ENCODE peak calls at places on chromosomes 4 and X, in ten cellular contexts. Z is GM23248, C is mammary epithelial cell, V is PC-3, I is K562, G is astrocyte, R is HCT116, D is fibroblast of lung, P is PC-9, K is neural progenitor cell. H is an unnamed sample.

GRCh38 chr4:93764647-93765246 is 63.8 kb upstream of the ATOH1 start:
- DNase-seq in Z (peak; percentile 58), C (peak; percentile 26), V (peak; percentile 76), I (peak; percentile 47), G (peak; percentile 2), R (peak; percentile 40), D (peak; percentile 21), P (no peak), K (peak; percentile 55), H (peak; percentile 56)

GRCh38 chr4:95729596-95729995 is 110.3 kb upstream of the PDHA2 start:
- DNase-seq in Z (no peak), C (no peak), V (no peak), I (no peak), G (no peak), R (no peak), D (no peak), P (no peak), K (peak; percentile 16), H (no peak)

GRCh38 chrX:96407043-96407442 is 277.6 kb upstream of the DIAPH2 start:
- DNase-seq in Z (peak; percentile 55), C (no peak), V (peak; percentile 86), I (no peak), G (peak; percentile 11), R (no peak), D (peak; percentile 29), P (peak; percentile 82), K (peak; percentile 4), H (peak; percentile 57)

GRCh38 chr4:4559596-4559995 is 17.7 kb upstream of the STX18 start:
- DNase-seq in Z (peak; percentile 37), C (peak; percentile 57), V (peak; percentile 26), I (no peak), G (peak; percentile 72), R (no peak), D (peak; percentile 76), P (peak; percentile 88), K (no peak), H (no peak)

GRCh38 chr4:38865445-38865844 is 2.2 kb upstream of the FAM114A1 start:
- DNase-seq in Z (no peak), C (no peak), V (no peak), I (no peak), G (no peak), R (no peak), D (no peak), P (no peak), K (no peak), H (no peak)

GRCh38 chr4:87002682-87003043 is 67.9 kb downstream of the AFF1 start:
- DNase-seq in Z (no peak), C (no peak), V (no peak), I (no peak), G (no peak), R (no peak), D (no peak), P (no peak), K (peak; percentile 19), H (no peak)

GRCh38 chrX:78123190-78123589 is 16.3 kb downstream of the TAF9B start:
- DNase-seq in Z (peak; percentile 67), C (peak; percentile 79), V (peak; percentile 85), I (no peak), G (peak; percentile 64), R (no peak), D (peak; percentile 72), P (peak; percentile 65), K (no peak), H (no peak)

GRCh38 chrX:104668550-104668949 is 102.6 kb downstream of the IL1RAPL2 start:
- DNase-seq in Z (peak; percentile 4), C (peak; percentile 14), V (peak; percentile 57), I (peak; percentile 0), G (peak; percentile 26), R (no peak), D (peak; percentile 39), P (no peak), K (peak; percentile 14), H (no peak)

GRCh38 chrX:2965965-2966364 is 36.8 kb upstream of the ARSD start:
- DNase-seq in Z (no peak), C (no peak), V (no peak), I (no peak), G (no peak), R (no peak), D (no peak), P (no peak), K (no peak), H (no peak)

GRCh38 chrX:153831435-153832150 is 1.2 kb upstream of the PDZD4 start:
- DNase-seq in Z (no peak), C (no peak), V (no peak), I (no peak), G (no peak), R (no peak), D (no peak), P (no peak), K (no peak), H (no peak)

GRCh38 chrX:331772-332495 is 13.3 kb upstream of the GTPBP6 start:
- DNase-seq in Z (no peak), C (no peak), V (no peak), I (no peak), G (no peak), R (no peak), D (no peak), P (no peak), K (no peak), H (no peak)

GRCh38 chrX:12951590-12951965 is 23.3 kb upstream of the TMSB4X start:
- DNase-seq in Z (no peak), C (no peak), V (no peak), I (no peak), G (no peak), R (no peak), D (no peak), P (no peak), K (no peak), H (no peak)

GRCh38 chr4:2036327-2036726 is 22.8 kb upstream of the NAT8L start:
- DNase-seq in Z (no peak), C (no peak), V (no peak), I (no peak), G (no peak), R (no peak), D (no peak), P (no peak), K (no peak), H (no peak)

GRCh38 chr4:173537628-173538147 is 7.7 kb upstream of the HAND2 start:
- DNase-seq in Z (peak; percentile 55), C (no peak), V (no peak), I (no peak), G (no peak), R (no peak), D (no peak), P (no peak), K (no peak), H (no peak)

GRCh38 chr4:173536808-173537429 is 6.9 kb upstream of the HAND2 start:
- DNase-seq in Z (peak; percentile 63), C (no peak), V (peak; percentile 31), I (peak; percentile 22), G (no peak), R (peak; percentile 16), D (no peak), P (no peak), K (peak; percentile 87), H (no peak)

GRCh38 chr4:173538148-173538902 is 8.3 kb upstream of the HAND2 start:
- DNase-seq in Z (peak; percentile 70), C (no peak), V (no peak), I (no peak), G (no peak), R (no peak), D (no peak), P (no peak), K (peak; percentile 61), H (no peak)

GRCh38 chr4:173538903-173539445 is 8.9 kb upstream of the HAND2 start:
- DNase-seq in Z (peak; percentile 50), C (no peak), V (no peak), I (no peak), G (no peak), R (no peak), D (no peak), P (no peak), K (no peak), H (no peak)

GRCh38 chr4:173539986-173540385 is 10.0 kb upstream of the HAND2 start:
- DNase-seq in Z (no peak), C (no peak), V (no peak), I (no peak), G (no peak), R (no peak), D (no peak), P (no peak), K (no peak), H (no peak)
- TF ChIP-seq EZH2 in Z (no peak), C (no peak), V (no peak), I (no peak), G (no peak), R (no peak), D (no peak), P (no peak), K (peak; percentile 10), H (no peak)

GRCh38 chrX:7815166-7815565 is 27.8 kb upstream of the VCX start:
- DNase-seq in Z (no peak), C (no peak), V (no peak), I (no peak), G (no peak), R (no peak), D (no peak), P (no peak), K (no peak), H (no peak)
- H2AFZ ChIP-seq in Z (no peak overlapping the region), C (no peak overlapping the region), V (no peak overlapping the region), I (no peak overlapping the region), G (no peak overlapping the region), R (no peak overlapping the region), D (no peak overlapping the region), P (no peak overlapping the region), K (no peak overlapping the region), H (no peak overlapping the region)

DNA sequence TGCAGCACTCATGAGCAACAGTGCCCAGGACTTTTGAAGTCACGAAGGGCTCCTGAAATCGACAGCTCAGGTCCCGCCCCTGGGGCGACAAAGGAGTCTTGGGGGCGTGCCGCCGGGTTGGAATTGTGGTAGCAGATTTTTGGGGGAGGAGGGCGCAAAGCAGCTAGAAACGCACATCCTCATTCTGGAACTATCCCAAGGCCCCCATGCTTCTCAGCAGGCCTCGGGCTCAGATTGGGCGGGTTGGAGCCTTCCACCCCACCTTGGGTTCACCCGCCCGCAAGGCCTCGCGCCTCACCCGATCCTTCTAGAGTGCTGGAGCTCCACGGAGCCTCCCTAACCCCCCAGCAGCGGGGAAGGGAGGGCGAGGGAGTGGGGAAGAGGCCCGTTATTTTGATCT is 85.6 kb downstream of the HPRT1 start:
- DNase-seq in Z (no peak), C (no peak), V (no peak), I (no peak), G (no peak), R (no peak), D (no peak), P (no peak), K (no peak), H (no peak)
- TF ChIP-seq EZH2 in Z (no peak), C (no peak), V (no peak), I (no peak), G (no peak), R (no peak), D (no peak), P (no peak), K (no peak), H (no peak)

DNA sequence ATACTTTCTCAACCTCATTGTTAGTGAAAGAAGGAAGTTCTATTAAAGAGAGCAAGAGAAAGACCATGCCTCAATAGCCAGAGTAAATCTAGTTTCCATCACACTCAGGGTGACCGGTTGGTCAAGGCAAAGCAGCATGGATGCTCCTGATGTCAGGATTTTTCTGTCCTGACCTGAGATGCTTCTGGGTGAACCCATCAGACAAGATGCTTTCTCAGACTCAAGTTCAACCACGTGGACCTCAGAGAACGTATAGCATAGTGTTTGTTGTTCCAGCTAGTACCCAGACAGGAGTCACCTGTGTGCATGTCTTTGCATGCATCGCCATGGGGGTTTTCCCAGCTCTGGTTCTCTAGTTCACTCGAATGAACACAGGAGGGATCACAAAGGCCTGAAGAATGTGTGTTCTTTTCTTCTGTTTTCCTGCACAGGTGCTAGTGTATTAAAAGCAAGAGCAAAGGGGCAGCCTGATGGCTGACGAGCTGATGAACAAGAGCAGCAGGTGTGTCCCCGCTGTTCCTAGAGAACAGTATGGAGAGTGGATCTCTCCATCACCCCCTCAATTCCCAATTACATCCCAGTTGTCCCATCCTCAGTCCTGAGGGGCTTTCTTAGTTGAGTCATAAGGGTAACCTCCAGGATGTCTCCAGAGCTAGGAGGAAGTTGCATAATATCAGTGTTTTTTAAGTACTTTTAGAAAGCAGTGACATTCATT is 110.5 kb upstream of the ENPP6 start:
- DNase-seq in Z (no peak), C (peak; percentile 98), V (no peak), I (no peak), G (no peak), R (no peak), D (no peak), P (no peak), K (no peak), H (no peak)
- H2AFZ ChIP-seq in Z (no peak overlapping the region), C (peak overlapping the region; percentile 76), V (no peak overlapping the region), I (no peak overlapping the region), G (no peak overlapping the region), R (no peak overlapping the region), D (no peak overlapping the region), P (no peak overlapping the region), K (no peak overlapping the region), H (no peak overlapping the region)

H was measured in endothelial cell of umbilical vein.